ENCODE peak calls at places on chromosomes 1 and 21, in nine cellular contexts. M is brain microvascular endothelial cell; T is thoracic aorta; A is heart left ventricle; G is CD8-positive, alpha-beta T cell; L is GM23338; U is CD8-positive, alpha-beta memory T cell; I is skeletal muscle cell; N is tibial artery. R is an unnamed sample.

GRCh38 chr1:43530483-43531452 is at the start of gene PTPRF:
- DNase-seq in U (peak; percentile 16), T (no peak), G (peak; percentile 39), A (peak; percentile 48), I (no peak), N (no peak), M (no peak), L (peak; percentile 81), R (no peak)

GRCh38 chr1:79074975-79075374 is 68.4 kb upstream of the ADGRL4 start:
- DNase-seq in U (no peak), A (no peak), T (no peak), M (peak; percentile 4), N (no peak), G (no peak), I (no peak), L (no peak), R (no peak)

GRCh38 chr1:62295921-62296451 is 23.2 kb downstream of the KANK4 start:
- DNase-seq in G (no peak), I (peak; percentile 44), N (no peak), L (no peak), A (no peak), U (no peak), M (peak; percentile 75), T (no peak), R (peak; percentile 83)

GRCh38 chr1:93846929-93847810 is 31.8 kb downstream of the DNTTIP2 start:
- DNase-seq in M (peak; percentile 71), I (peak; percentile 44), T (peak; percentile 30), L (peak; percentile 85), U (peak; percentile 90), N (peak; percentile 88), G (peak; percentile 91), A (peak; percentile 92), R (no peak)

GRCh38 chr21:35100351-35100771 is 51.3 kb upstream of the RUNX1 start:
- DNase-seq in G (no peak), M (no peak), I (no peak), N (no peak), T (no peak), L (no peak), U (no peak), A (peak; percentile 33), R (no peak)

GRCh38 chr1:46370214-46370633 is 23.9 kb upstream of the FAAH start:
- DNase-seq in T (no peak), U (no peak), I (no peak), N (no peak), M (peak; percentile 3), G (no peak), L (no peak), A (no peak), R (no peak)

GRCh38 chr21:42684109-42684916 is 30.9 kb downstream of the PDE9A start:
- DNase-seq in G (peak; percentile 56), L (no peak), I (no peak), M (no peak), N (no peak), A (no peak), T (no peak), U (peak; percentile 54), R (no peak)

GRCh38 chr1:6359568-6360496 is 33.7 kb downstream of the ACOT7 start:
- DNase-seq in T (no peak), U (peak; percentile 55), I (no peak), N (peak; percentile 67), M (peak; percentile 60), L (peak; percentile 58), G (peak; percentile 34), A (peak; percentile 66), R (no peak)

GRCh38 chr1:198893763-198894444 is 255.1 kb downstream of the PTPRC start:
- DNase-seq in N (no peak), I (no peak), M (no peak), T (no peak), G (no peak), A (no peak), U (no peak), L (no peak), R (no peak)

GRCh38 chr1:236733654-236734053 is 47.4 kb downstream of the ACTN2 start:
- DNase-seq in I (no peak), T (no peak), N (no peak), G (no peak), M (no peak), A (no peak), U (no peak), L (no peak), R (no peak)

GRCh38 chr1:167713330-167714081 is 8.3 kb upstream of the MPZL1 start:
- DNase-seq in G (no peak), M (no peak), U (no peak), T (no peak), I (no peak), L (peak; percentile 62), N (no peak), A (no peak), R (no peak)

GRCh38 chr1:32729254-32730046 is 26.9 kb upstream of the SYNC start:
- DNase-seq in N (no peak), I (no peak), M (no peak), T (no peak), U (no peak), G (no peak), L (peak; percentile 13), A (no peak), R (no peak)

DNA sequence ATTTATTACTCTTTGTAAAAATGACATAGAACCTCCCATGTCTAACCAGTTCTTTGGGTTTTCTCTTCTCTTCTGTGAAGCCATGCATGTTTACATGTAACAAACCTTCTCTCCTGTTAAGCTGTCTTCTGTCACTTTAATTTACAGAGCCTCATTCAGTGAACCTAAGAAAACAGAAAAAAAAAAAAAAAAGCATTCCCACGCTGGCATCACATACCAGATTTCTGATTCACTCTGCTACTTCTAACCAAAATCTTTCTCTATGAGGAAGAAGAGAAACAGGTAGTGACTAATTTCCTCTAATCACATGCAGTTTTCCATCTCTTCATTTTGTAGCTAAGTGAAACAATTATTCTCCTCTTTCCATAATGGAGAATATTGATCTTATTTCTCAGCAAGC is 141.4 kb upstream of the CXADR start:
- DNase-seq in T (no peak), M (peak; percentile 39), A (no peak), U (no peak), N (no peak), G (no peak), I (peak; percentile 34), L (peak; percentile 4), R (peak; percentile 62)
- H3K4me3 ChIP-seq in T (no peak overlapping the region), M (no peak overlapping the region), A (no peak overlapping the region), U (no peak overlapping the region), N (no peak overlapping the region), G (no peak overlapping the region), I (no peak overlapping the region), L (no peak overlapping the region), R (no peak overlapping the region)

DNA sequence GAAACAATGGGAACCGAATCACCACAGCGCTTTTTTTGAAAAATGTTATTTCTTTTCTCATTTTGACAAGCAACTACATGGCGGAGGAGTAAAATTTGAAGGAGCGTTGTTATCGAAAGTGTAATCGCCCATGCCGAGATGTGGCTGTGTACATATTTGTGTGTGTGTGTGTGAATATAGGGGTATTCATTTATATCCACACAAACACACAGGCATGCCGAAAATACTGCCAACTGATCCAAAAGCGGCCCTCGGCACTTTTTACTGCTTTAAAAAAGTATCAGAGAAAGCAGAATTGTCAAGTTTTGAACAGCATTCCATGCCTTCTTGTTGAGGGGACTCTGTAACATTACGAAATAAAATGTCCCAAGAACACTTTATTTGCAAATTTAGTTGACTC is 1.1 kb downstream of the PBX1 start:
- DNase-seq in L (no peak), M (peak; percentile 25), U (no peak), G (no peak), N (no peak), I (no peak), A (no peak), T (no peak), R (no peak)
- H3K4me3 ChIP-seq in L (peak overlapping the region; percentile 81), M (peak overlapping the region; percentile 74), U (peak overlapping the region; percentile 23), G (peak overlapping the region; percentile 27), N (peak overlapping the region; percentile 62), I (peak overlapping the region; percentile 64), A (peak overlapping the region; percentile 58), T (peak overlapping the region; percentile 92), R (peak overlapping the region; percentile 83)

GRCh38 chr1:113219828-113220227 is 146.8 kb downstream of the LRIG2 start:
- DNase-seq in I (no peak), N (no peak), L (no peak), A (no peak), T (no peak), M (no peak), G (no peak), U (no peak), R (no peak)

GRCh38 chr1:113219377-113219776 is 146.4 kb downstream of the LRIG2 start:
- DNase-seq in T (no peak), I (no peak), M (no peak), G (no peak), U (no peak), L (peak; percentile 64), A (no peak), N (no peak), R (no peak)

GRCh38 chr1:113226118-113226517 is 153.1 kb downstream of the LRIG2 start:
- DNase-seq in A (no peak), L (no peak), G (no peak), T (peak; percentile 5), U (no peak), I (no peak), N (no peak), M (no peak), R (no peak)

GRCh38 chr1:113223040-113223439 is 150.0 kb downstream of the LRIG2 start:
- DNase-seq in A (no peak), I (no peak), M (no peak), N (no peak), U (no peak), T (no peak), G (no peak), L (no peak), R (no peak)

DNA sequence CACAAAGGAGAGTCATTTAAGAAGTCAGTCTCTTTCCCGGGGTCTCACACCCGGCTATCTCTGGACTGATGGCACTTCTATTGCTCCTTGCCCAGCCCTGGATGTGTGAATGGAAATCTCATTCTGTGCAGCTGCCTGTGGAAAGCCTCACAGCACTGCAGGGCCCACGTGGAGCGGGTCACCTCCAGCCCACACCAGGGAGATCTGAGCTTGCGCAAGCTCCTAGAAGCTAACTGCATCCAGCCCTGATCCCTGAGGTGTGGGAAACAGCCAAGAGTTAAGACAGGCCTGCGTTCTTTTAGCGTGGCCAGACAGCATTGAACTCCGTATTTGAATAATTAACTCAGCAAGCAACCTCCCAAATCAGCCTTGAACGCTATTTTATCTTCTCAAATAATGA is 150.5 kb downstream of the LRIG2 start:
- DNase-seq in M (no peak), T (no peak), L (no peak), U (no peak), I (peak; percentile 24), A (peak; percentile 22), N (peak; percentile 23), G (no peak), R (no peak)
- H3K4me3 ChIP-seq in M (no peak overlapping the region), T (no peak overlapping the region), L (no peak overlapping the region), U (no peak overlapping the region), I (no peak overlapping the region), A (no peak overlapping the region), N (no peak overlapping the region), G (no peak overlapping the region), R (no peak overlapping the region)

DNA sequence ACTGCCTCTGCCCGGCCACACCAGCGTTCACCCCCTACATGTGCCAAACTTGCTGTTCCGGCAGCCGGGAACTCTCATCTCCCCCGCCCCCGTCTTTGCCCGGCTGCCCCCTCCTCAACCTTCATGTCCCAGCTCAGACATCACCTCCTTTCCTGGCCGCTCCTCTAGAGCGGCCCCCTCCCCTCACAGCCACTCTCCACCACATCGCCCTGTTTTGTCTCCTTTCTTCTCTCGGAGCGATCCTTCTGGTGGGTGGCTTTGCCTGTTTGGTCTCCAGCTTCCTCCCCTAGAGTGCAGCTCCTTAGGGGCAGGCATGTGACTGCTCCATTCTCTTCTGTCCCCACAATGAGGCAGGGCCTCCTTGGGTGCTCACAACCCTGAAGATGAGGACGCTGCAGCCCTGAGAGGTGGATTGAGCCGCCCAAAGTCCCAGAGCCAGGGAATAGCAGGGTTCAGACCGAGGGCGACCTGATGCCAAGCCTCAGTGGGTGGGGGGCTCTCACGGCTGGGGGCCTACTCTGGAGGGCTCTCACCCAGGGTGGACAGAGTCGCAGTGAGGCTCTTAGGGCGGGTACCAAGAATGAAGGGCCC is 44.9 kb upstream of the ECE1 start:
- DNase-seq in U (no peak), A (no peak), G (no peak), T (no peak), M (no peak), I (no peak), N (no peak), L (peak; percentile 60), R (no peak)
- H3K4me3 ChIP-seq in U (peak overlapping the region; percentile 51), A (peak overlapping the region; percentile 24), G (peak overlapping the region; percentile 29), T (peak overlapping the region; percentile 69), M (peak overlapping the region; percentile 53), I (peak overlapping the region; percentile 23), N (peak overlapping the region; percentile 43), L (peak overlapping the region; percentile 37), R (peak overlapping the region; percentile 1)

R was measured in BJ.